ENCODE peak calls at places on chromosomes 3 and 15, in six cellular contexts. F is fibroblast of lung; K is psoas muscle; M is esophagus muscularis mucosa; L is heart right ventricle; Y is effector memory CD4-positive, alpha-beta T cell. X is an unnamed sample.

GRCh38 chr15:55282284-55282833 is 7.3 kb downstream of the RAB27A start:
- DNase-seq in F (peak; percentile 88), K (no peak), M (no peak), L (no peak), Y (peak; percentile 9), X (peak; percentile 22)

GRCh38 chr15:85462029-85462428 is 81.6 kb downstream of the AKAP13 start:
- DNase-seq in F (no peak), K (no peak), M (no peak), L (no peak), Y (no peak), X (no peak)

GRCh38 chr15:55993804-55994539 is 560 bp upstream of the NEDD4 start:
- DNase-seq in F (peak; percentile 65), K (no peak), M (no peak), L (no peak), Y (no peak), X (no peak)

GRCh38 chr3:128983293-128984069 is 10.4 kb downstream of the CFAP92 start:
- DNase-seq in F (no peak), K (no peak), M (no peak), L (no peak), Y (no peak), X (no peak)

GRCh38 chr15:56042031-56042430 is 48.6 kb upstream of the NEDD4 start:
- DNase-seq in F (no peak), K (no peak), M (no peak), L (no peak), Y (no peak), X (no peak)

GRCh38 chr3:69368129-69368741 is 17.7 kb downstream of the FRMD4B start:
- DNase-seq in F (no peak), K (no peak), M (no peak), L (no peak), Y (no peak), X (peak; percentile 37)

GRCh38 chr3:23368731-23369130 is 165.6 kb downstream of the UBE2E2 start:
- DNase-seq in F (peak; percentile 50), K (no peak), M (no peak), L (no peak), Y (no peak), X (no peak)

GRCh38 chr15:26892678-26893077 is 25.8 kb downstream of the GABRA5 start:
- DNase-seq in F (no peak), K (no peak), M (no peak), L (no peak), Y (no peak), X (no peak)

GRCh38 chr3:33881181-33882064 is 83.0 kb downstream of the PDCD6IP start:
- DNase-seq in F (no peak), K (no peak), M (no peak), L (no peak), Y (no peak), X (no peak)

GRCh38 chr15:58260911-58261267 is 122.7 kb downstream of the AQP9 start:
- DNase-seq in F (peak; percentile 26), K (peak; percentile 89), M (peak; percentile 88), L (peak; percentile 61), Y (no peak), X (no peak)

GRCh38 chr3:179196700-179197099 is 48.5 kb downstream of the PIK3CA start:
- DNase-seq in F (no peak), K (no peak), M (no peak), L (no peak), Y (no peak), X (no peak)

GRCh38 chr15:97961067-97961954 is 808 bp downstream of the ARRDC4 start:
- DNase-seq in F (peak; percentile 25), K (peak; percentile 81), M (no peak), L (peak; percentile 62), Y (no peak), X (peak; percentile 5)

GRCh38 chr3:169812124-169812843 is 386 bp upstream of the LRRIQ4 start:
- DNase-seq in F (peak; percentile 77), K (peak; percentile 76), M (no peak), L (peak; percentile 76), Y (peak; percentile 18), X (peak; percentile 49)

GRCh38 chr15:62472616-62473299 is 307.7 kb upstream of the C2CD4B start:
- DNase-seq in F (no peak), K (peak; percentile 89), M (no peak), L (peak; percentile 42), Y (no peak), X (no peak)

GRCh38 chr3:68256635-68257034 is 602.2 kb upstream of the SUCLG2 start:
- DNase-seq in F (no peak), K (no peak), M (no peak), L (no peak), Y (no peak), X (peak; percentile 7)

GRCh38 chr3:178443634-178444033 is 92.6 kb upstream of the KCNMB2 start:
- DNase-seq in F (peak; percentile 50), K (no peak), M (no peak), L (no peak), Y (no peak), X (no peak)

GRCh38 chr3:116386168-116386567 is 59.1 kb downstream of the LSAMP start:
- DNase-seq in F (no peak), K (no peak), M (no peak), L (no peak), Y (no peak), X (no peak)

GRCh38 chr15:69014454-69014853 is at the start of gene NOX5:
- DNase-seq in F (no peak), K (no peak), M (peak; percentile 47), L (no peak), Y (no peak), X (no peak)

GRCh38 chr15:78077053-78077859 is at the start of gene TBC1D2B:
- DNase-seq in F (peak; percentile 47), K (peak; percentile 83), M (no peak), L (peak; percentile 78), Y (peak; percentile 55), X (peak; percentile 68)

GRCh38 chr15:40054746-40055575 is 16.0 kb upstream of the SRP14 start:
- DNase-seq in F (peak; percentile 67), K (peak; percentile 72), M (no peak), L (no peak), Y (no peak), X (peak; percentile 35)

GRCh38 chr3:62167566-62168262 is 205.6 kb downstream of the FEZF2 start:
- DNase-seq in F (peak; percentile 32), K (no peak), M (no peak), L (no peak), Y (no peak), X (no peak)

GRCh38 chr3:72488736-72489030 is 359.6 kb downstream of the SHQ1 start:
- DNase-seq in F (peak; percentile 55), K (no peak), M (no peak), L (no peak), Y (no peak), X (no peak)

GRCh38 chr15:91158415-91159394 is 58.6 kb downstream of the SV2B start:
- DNase-seq in F (no peak), K (no peak), M (no peak), L (no peak), Y (no peak), X (no peak)

GRCh38 chr15:33405096-33405495 is 94.3 kb downstream of the RYR3 start:
- DNase-seq in F (no peak), K (no peak), M (no peak), L (no peak), Y (no peak), X (no peak)

GRCh38 chr3:180871901-180872300 is 40.6 kb upstream of the FXR1 start:
- DNase-seq in F (peak; percentile 82), K (no peak), M (no peak), L (no peak), Y (no peak), X (no peak)

GRCh38 chr3:153209596-153209995 is 47.6 kb downstream of the RAP2B start:
- DNase-seq in F (peak; percentile 45), K (peak; percentile 56), M (no peak), L (peak; percentile 13), Y (no peak), X (no peak)

GRCh38 chr3:177830411-177830849 is 633.1 kb upstream of the TBL1XR1 start:
- DNase-seq in F (peak; percentile 90), K (no peak), M (no peak), L (no peak), Y (no peak), X (no peak)

GRCh38 chr3:7897643-7898042 is 604.0 kb upstream of the LMCD1 start:
- DNase-seq in F (no peak), K (no peak), M (no peak), L (no peak), Y (no peak), X (no peak)

GRCh38 chr3:119665954-119666559 is 5.7 kb upstream of the POPDC2 start:
- DNase-seq in F (no peak), K (no peak), M (no peak), L (no peak), Y (no peak), X (no peak)

GRCh38 chr3:139319428-139320402 is 24.1 kb upstream of the MRPS22 start:
- DNase-seq in F (peak; percentile 18), K (no peak), M (no peak), L (no peak), Y (no peak), X (no peak)

GRCh38 chr3:55296035-55296434 is 191.1 kb downstream of the WNT5A start:
- DNase-seq in F (peak; percentile 43), K (no peak), M (no peak), L (no peak), Y (no peak), X (no peak)

DNA sequence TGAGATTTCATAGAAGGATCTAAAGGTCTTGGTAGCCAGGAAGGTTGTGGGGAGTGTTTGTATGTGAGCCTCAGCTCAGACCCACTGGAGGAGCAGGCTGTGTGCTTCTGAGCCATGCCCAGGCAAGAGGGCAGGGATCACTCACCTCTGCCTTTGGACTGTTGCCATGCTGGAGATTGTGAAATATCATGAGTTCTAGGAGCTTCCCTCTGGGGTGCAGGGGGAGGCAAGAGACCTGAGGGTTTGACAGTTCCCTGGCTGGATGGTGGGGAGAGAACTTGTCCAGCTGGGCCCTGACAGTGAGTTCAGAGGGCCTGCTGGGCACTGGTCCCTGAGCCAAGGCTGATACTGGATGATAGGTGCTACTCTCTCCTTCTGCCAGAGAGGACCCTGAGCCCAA is 6.0 kb downstream of the SLC6A1 start:
- DNase-seq in F (no peak), K (no peak), M (no peak), L (no peak), Y (no peak), X (no peak)
- H3K27me3 ChIP-seq in F (peaks cover 21% of the 10 kb centered on the region), K (no peaks in the 10 kb centered on the region), M (no peaks in the 10 kb centered on the region), L (peaks cover 66% of the 10 kb centered on the region), Y (no peaks in the 10 kb centered on the region), X (peaks cover 10% of the 10 kb centered on the region)

GRCh38 chr3:186067360-186068242 is 41.3 kb downstream of the ETV5 start:
- DNase-seq in F (no peak), K (no peak), M (no peak), L (no peak), Y (no peak), X (no peak)
- H3K36me3 ChIP-seq in F (peaks cover 7% of the 10 kb centered on the region), K (peaks cover 18% of the 10 kb centered on the region), M (peaks cover 9% of the 10 kb centered on the region), L (peaks cover 16% of the 10 kb centered on the region), Y (no peaks in the 10 kb centered on the region), X (no peaks in the 10 kb centered on the region)

DNA sequence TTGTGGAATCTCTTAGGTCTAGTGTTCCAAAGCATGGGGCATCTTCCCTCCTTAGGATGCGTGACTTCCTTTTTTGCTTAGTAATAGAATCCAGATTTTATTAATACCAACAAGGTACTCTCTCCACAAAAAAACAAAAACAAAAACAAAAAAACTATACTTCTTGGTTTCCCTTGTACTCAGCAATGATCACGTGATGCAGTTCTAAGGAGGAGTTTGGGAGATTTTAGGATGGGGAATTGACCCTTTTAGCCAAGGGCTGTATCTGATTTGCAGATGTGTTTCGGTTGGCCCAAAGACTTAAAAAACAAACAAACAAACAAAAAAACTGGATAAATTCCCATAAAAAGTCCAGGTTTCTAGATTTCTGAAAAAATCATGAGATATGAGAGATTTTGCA is 12.6 kb upstream of the TMEM108 start:
- DNase-seq in F (no peak), K (no peak), M (no peak), L (no peak), Y (no peak), X (no peak)
- H3K27me3 ChIP-seq in F (no peaks in the 10 kb centered on the region), K (no peaks in the 10 kb centered on the region), M (no peaks in the 10 kb centered on the region), L (no peaks in the 10 kb centered on the region), Y (no peaks in the 10 kb centered on the region), X (no peaks in the 10 kb centered on the region)

GRCh38 chr3:112582242-112582874 is 20.5 kb downstream of the SLC35A5 start:
- DNase-seq in F (peak; percentile 88), K (no peak), M (no peak), L (no peak), Y (no peak), X (peak; percentile 27)
- H3K36me3 ChIP-seq in F (no peaks in the 10 kb centered on the region), K (peaks cover 80% of the 10 kb centered on the region), M (peaks cover 63% of the 10 kb centered on the region), L (peaks cover 96% of the 10 kb centered on the region), Y (peaks cover 30% of the 10 kb centered on the region), X (peaks cover 27% of the 10 kb centered on the region)